ENCODE peak calls at places on chromosomes 11 and 22, in eight cellular contexts. L, I, G, Q, D, U, J and X are unnamed samples.

GRCh38 chr11:131614514-131615085 is 244.2 kb downstream of the NTM start:
- DNase-seq in G (no peak), I (no peak), J (no peak), L (no peak), U (no peak), D (no peak), Q (no peak), X (no peak)

GRCh38 chr11:127451852-127452251 is 451.3 kb upstream of the KIRREL3 start:
- DNase-seq in J (no peak), D (no peak), G (no peak), Q (no peak), L (no peak), I (no peak), U (no peak), X (no peak)

GRCh38 chr11:59191095-59191494 is 19.2 kb downstream of the DTX4 start:
- DNase-seq in G (no peak), J (no peak), Q (no peak), L (no peak), U (no peak), D (no peak), I (no peak), X (no peak)

GRCh38 chr11:36071917-36072500 is 128.1 kb downstream of the LDLRAD3 start:
- DNase-seq in I (no peak), G (no peak), D (no peak), Q (no peak), L (no peak), J (no peak), U (no peak), X (no peak)

GRCh38 chr11:72641900-72642814 is 32.1 kb downstream of the PDE2A start:
- DNase-seq in Q (no peak), I (no peak), L (no peak), U (no peak), G (peak; percentile 75), D (peak; percentile 73), J (no peak), X (peak; percentile 61)

GRCh38 chr11:128239224-128239790 is 348.1 kb downstream of the ETS1 start:
- DNase-seq in Q (no peak), D (no peak), I (no peak), L (no peak), U (no peak), J (no peak), G (no peak), X (no peak)

GRCh38 chr11:23205156-23205871 is 345.0 kb upstream of the CCDC179 start:
- DNase-seq in D (no peak), L (no peak), U (no peak), G (no peak), J (no peak), Q (no peak), I (no peak), X (no peak)

GRCh38 chr11:120929090-120929489 is 94.8 kb upstream of the TBCEL start:
- DNase-seq in L (peak; percentile 4), D (no peak), U (no peak), J (no peak), Q (no peak), G (no peak), I (no peak), X (no peak)

GRCh38 chr11:116192509-116193206 is 580.1 kb downstream of the BUD13 start:
- DNase-seq in J (no peak), L (no peak), D (no peak), I (no peak), G (peak; percentile 41), U (no peak), Q (no peak), X (no peak)

GRCh38 chr11:68942751-68943271 is 38.0 kb downstream of the MRGPRD start:
- DNase-seq in U (no peak), G (no peak), Q (no peak), J (no peak), D (peak; percentile 87), L (no peak), I (no peak), X (peak; percentile 78)

GRCh38 chr11:11141019-11141418 is 212.0 kb downstream of the CSNK2A3 start:
- DNase-seq in I (no peak), G (no peak), U (no peak), Q (no peak), J (no peak), L (no peak), D (no peak), X (no peak)

GRCh38 chr22:50599816-50600454 is 658 bp upstream of the MAPK8IP2 start:
- DNase-seq in G (peak; percentile 88), Q (peak; percentile 46), J (no peak), D (no peak), I (no peak), L (no peak), U (peak; percentile 82), X (peak; percentile 65)

GRCh38 chr22:25919452-25919851 is 177.5 kb downstream of the MYO18B start:
- DNase-seq in I (no peak), D (no peak), U (no peak), G (no peak), Q (no peak), J (no peak), L (no peak), X (no peak)

GRCh38 chr11:94134651-94135512 is 6.2 kb downstream of the PANX1 start:
- DNase-seq in Q (peak; percentile 44), G (no peak), U (peak; percentile 85), J (no peak), D (peak; percentile 89), L (peak; percentile 87), I (no peak), X (peak; percentile 91)

GRCh38 chr11:69352715-69353325 is 58.9 kb downstream of the MYEOV start:
- DNase-seq in G (no peak), J (no peak), D (peak; percentile 9), Q (peak; percentile 50), L (peak; percentile 84), I (no peak), U (peak; percentile 31), X (no peak)

GRCh38 chr22:42680648-42681047 is 31.5 kb upstream of the CYB5R3 start:
- DNase-seq in U (no peak), L (peak; percentile 86), J (no peak), I (no peak), Q (peak; percentile 5), D (peak; percentile 74), G (no peak), X (peak; percentile 69)

GRCh38 chr11:123020968-123021367 is 39.3 kb upstream of the BSX start:
- DNase-seq in Q (peak; percentile 11), I (no peak), U (no peak), J (peak; percentile 74), G (peak; percentile 73), D (no peak), L (no peak), X (no peak)

GRCh38 chr11:73200256-73200655 is 17.8 kb upstream of the P2RY2 start:
- DNase-seq in D (peak; percentile 53), I (no peak), U (no peak), L (no peak), J (no peak), G (peak; percentile 42), Q (no peak), X (peak; percentile 32)

GRCh38 chr11:93209476-93209875 is 11.7 kb upstream of the SLC36A4 start:
- DNase-seq in G (no peak), L (no peak), I (no peak), Q (no peak), D (no peak), J (no peak), U (no peak), X (no peak)

GRCh38 chr11:86632499-86633269 is 39.7 kb downstream of the ME3 start:
- DNase-seq in Q (peak; percentile 66), D (peak; percentile 75), I (no peak), U (no peak), J (no peak), L (peak; percentile 93), G (peak; percentile 40), X (peak; percentile 85)

GRCh38 chr22:32804036-32804435 is 2.5 kb downstream of the TIMP3 start:
- DNase-seq in G (no peak), J (no peak), D (peak; percentile 51), L (no peak), U (no peak), Q (no peak), I (no peak), X (no peak)

GRCh38 chr11:122917311-122917710 is 34.8 kb downstream of the JHY start:
- DNase-seq in G (no peak), D (no peak), L (peak; percentile 27), J (no peak), Q (no peak), U (no peak), I (no peak), X (no peak)

GRCh38 chr22:37165066-37165465 is 15.3 kb upstream of the IL2RB start:
- DNase-seq in Q (no peak), D (no peak), U (no peak), L (no peak), G (no peak), I (no peak), J (no peak), X (no peak)

GRCh38 chr11:70296681-70297080 is 26.2 kb downstream of the PPFIA1 start:
- DNase-seq in G (no peak), J (no peak), Q (no peak), L (no peak), U (no peak), D (no peak), I (no peak), X (no peak)

GRCh38 chr11:1978865-1979473 is 18.7 kb downstream of the H19 start:
- DNase-seq in G (no peak), U (no peak), I (no peak), J (no peak), Q (no peak), D (peak; percentile 9), L (no peak), X (peak; percentile 2)

GRCh38 chr11:68935066-68935465 is 31.4 kb downstream of the IGHMBP2 start:
- DNase-seq in J (no peak), L (no peak), G (no peak), I (no peak), U (no peak), D (no peak), Q (no peak), X (no peak)

GRCh38 chr22:42990131-42990838 is 24.7 kb downstream of the PACSIN2 start:
- DNase-seq in J (no peak), Q (no peak), U (no peak), I (no peak), D (peak; percentile 76), L (peak; percentile 68), G (peak; percentile 26), X (peak; percentile 69)

GRCh38 chr11:114080219-114080618 is 20.7 kb downstream of the ZBTB16 start:
- DNase-seq in J (no peak), I (no peak), Q (no peak), U (peak; percentile 73), D (no peak), L (no peak), G (no peak), X (no peak)